ENCODE peak calls at places on chromosomes 11 and 22, in eight cellular contexts. S is amniotic stem cell; G is stimulated activated CD4-positive, alpha-beta T cell treated with anti-CD3 and anti-CD28 coated beads, Interleukin-2, amount 100 ng/mL, for 48 hours; P is lower lobe of right lung; L is glomerular endothelial cell; I is Peyer's patch; V is left cardiac atrium; D is AG04450. E is an unnamed sample.

GRCh38 chr11:12506502-12506921 is 129.1 kb downstream of the PARVA start:
- DNase-seq in S (no peak), G (no peak), P (no peak), L (no peak), I (no peak), V (no peak), D (no peak), E (no peak)

GRCh38 chr11:32184057-32185055 is 93.5 kb downstream of the RCN1 start:
- DNase-seq in S (no peak), G (no peak), P (no peak), L (no peak), I (no peak), V (no peak), D (no peak), E (no peak)

GRCh38 chr22:43110444-43110926 is at the start of gene BIK:
- DNase-seq in S (no peak), G (peak), P (peak), L (no peak), I (peak), V (peak), D (no peak), E (no peak)

GRCh38 chr11:76551400-76551799 is 106.6 kb downstream of the EMSY start:
- DNase-seq in S (no peak), G (no peak), P (no peak), L (no peak), I (no peak), V (no peak), D (no peak), E (no peak)

GRCh38 chr22:50473088-50473487 is 1.7 kb downstream of the SBF1 start:
- DNase-seq in S (no peak), G (no peak), P (no peak), L (no peak), I (no peak), V (no peak), D (no peak), E (peak)

GRCh38 chr22:38981005-38981658 is 1.0 kb upstream of the APOBEC3B start:
- DNase-seq in S (no peak), G (no peak), P (no peak), L (no peak), I (no peak), V (no peak), D (no peak), E (no peak)

GRCh38 chr22:23752750-23753149 is 1.5 kb downstream of the VPREB3 start:
- DNase-seq in S (no peak), G (no peak), P (no peak), L (no peak), I (no peak), V (no peak), D (no peak), E (no peak)

GRCh38 chr11:110349109-110349996 is 52.9 kb upstream of the RDX start:
- DNase-seq in S (no peak), G (peak), P (no peak), L (no peak), I (no peak), V (no peak), D (no peak), E (no peak)

GRCh38 chr11:107009190-107009589 is 9.1 kb downstream of the GUCY1A2 start:
- DNase-seq in S (no peak), G (no peak), P (no peak), L (no peak), I (no peak), V (no peak), D (no peak), E (no peak)

E was measured in HuH-7.5.